ENCODE peak calls at places on chromosomes 3 and 15, in nine cellular contexts. D, U, B, M, A, L, G, W and T are unnamed samples.
A peak's percentile ranks its signal among the peaks of the same experiment; 100 is the strongest.

GRCh38 chr15:82298520-82298919 is 35.9 kb downstream of the SAXO2 start:
- DNase-seq in D (no peak), U (no peak), B (no peak), M (no peak), A (no peak), L (no peak), G (no peak), W (no peak), T (no peak)

GRCh38 chr3:153291052-153291689 is 129.1 kb downstream of the RAP2B start:
- DNase-seq in D (peak; percentile 19), U (no peak), B (no peak), M (peak; percentile 58), A (peak; percentile 41), L (no peak), G (no peak), W (no peak), T (no peak)

GRCh38 chr3:50604628-50605588 is 6.7 kb downstream of the CISH start:
- DNase-seq in D (no peak), U (no peak), B (no peak), M (peak; percentile 14), A (no peak), L (no peak), G (no peak), W (no peak), T (no peak)

GRCh38 chr3:177832862-177833261 is 635.6 kb upstream of the TBL1XR1 start:
- DNase-seq in D (no peak), U (peak; percentile 53), B (no peak), M (no peak), A (no peak), L (no peak), G (no peak), W (no peak), T (no peak)

GRCh38 chr3:58536501-58537411 is at the start of gene ACOX2:
- DNase-seq in D (no peak), U (no peak), B (no peak), M (no peak), A (peak; percentile 55), L (peak; percentile 78), G (no peak), W (no peak), T (no peak)

GRCh38 chr3:107598926-107599754 is 76.4 kb downstream of the BBX start:
- DNase-seq in D (peak; percentile 20), U (no peak), B (no peak), M (peak; percentile 68), A (peak; percentile 52), L (peak; percentile 55), G (no peak), W (peak; percentile 36), T (no peak)

GRCh38 chr3:58651268-58651667 is 15.3 kb downstream of the FAM3D start:
- DNase-seq in D (no peak), U (no peak), B (no peak), M (no peak), A (peak; percentile 13), L (no peak), G (no peak), W (no peak), T (no peak)

GRCh38 chr3:87225659-87226058 is 1.4 kb upstream of the CHMP2B start:
- DNase-seq in D (no peak), U (peak; percentile 12), B (no peak), M (no peak), A (no peak), L (no peak), G (no peak), W (no peak), T (no peak)

GRCh38 chr3:52606373-52607085 is 70.1 kb downstream of the UQCC5 start:
- DNase-seq in D (no peak), U (no peak), B (no peak), M (no peak), A (peak; percentile 29), L (no peak), G (peak; percentile 8), W (no peak), T (peak; percentile 73)

GRCh38 chr3:150734795-150735119 is 28.2 kb downstream of the SIAH2 start:
- DNase-seq in D (no peak), U (no peak), B (no peak), M (no peak), A (no peak), L (no peak), G (no peak), W (no peak), T (no peak)

GRCh38 chr15:73924258-73924921 is 1.9 kb upstream of the LOXL1 start:
- DNase-seq in D (peak; percentile 78), U (no peak), B (no peak), M (no peak), A (peak; percentile 91), L (peak; percentile 90), G (peak; percentile 78), W (no peak), T (no peak)

GRCh38 chr15:91921188-91921820 is 67.8 kb downstream of the SLCO3A1 start:
- DNase-seq in D (no peak), U (no peak), B (no peak), M (no peak), A (no peak), L (no peak), G (no peak), W (no peak), T (no peak)

GRCh38 chr3:121989943-121990342 is 32.1 kb downstream of the ILDR1 start:
- DNase-seq in D (no peak), U (no peak), B (no peak), M (peak; percentile 65), A (no peak), L (no peak), G (no peak), W (no peak), T (no peak)

GRCh38 chr15:49103002-49103401 is 52.4 kb downstream of the COPS2 start:
- DNase-seq in D (no peak), U (no peak), B (no peak), M (no peak), A (peak; percentile 49), L (no peak), G (no peak), W (no peak), T (peak; percentile 12)

GRCh38 chr15:37053070-37053653 is 47.2 kb downstream of the MEIS2 start:
- DNase-seq in D (no peak), U (no peak), B (no peak), M (no peak), A (no peak), L (no peak), G (no peak), W (no peak), T (no peak)

GRCh38 chr3:707041-707440 is 385.8 kb upstream of the CNTN6 start:
- DNase-seq in D (no peak), U (no peak), B (no peak), M (no peak), A (no peak), L (no peak), G (no peak), W (no peak), T (no peak)

GRCh38 chr15:52786436-52787122 is 3.6 kb downstream of the ONECUT1 start:
- DNase-seq in D (no peak), U (no peak), B (no peak), M (no peak), A (no peak), L (no peak), G (no peak), W (no peak), T (no peak)

GRCh38 chr3:184788751-184789150 is 23.2 kb upstream of the VPS8 start:
- DNase-seq in D (peak; percentile 73), U (no peak), B (no peak), M (no peak), A (peak; percentile 64), L (peak; percentile 75), G (peak; percentile 89), W (no peak), T (no peak)

GRCh38 chr3:181699171-181699903 is 12.4 kb upstream of the SOX2 start:
- DNase-seq in D (no peak), U (peak; percentile 48), B (no peak), M (no peak), A (no peak), L (no peak), G (no peak), W (no peak), T (no peak)